ENCODE peak calls at places on chromosomes 6 and 20, in seven cellular contexts. I is caudate nucleus, Q is cardiac muscle cell, O is LHCN-M2, D is AG10803, J is GM13976, V is activated T-cell treated with anti-CD3 and anti-CD28 coated beads for 1 hour. R is an unnamed sample.

GRCh38 chr20:2114560-2114959 is 12.9 kb downstream of the STK35 start:
- DNase-seq in D (no peak), J (no peak), Q (no peak), V (no peak), O (no peak), I (no peak), R (no peak)

GRCh38 chr6:157385482-157385881 is 4.5 kb downstream of the ZDHHC14 start:
- DNase-seq in D (no peak), O (no peak), Q (no peak), J (no peak), V (no peak), I (no peak), R (no peak)

GRCh38 chr6:18101271-18101670 is 21.2 kb downstream of the NHLRC1 start:
- DNase-seq in O (peak; percentile 46), I (no peak), D (peak; percentile 35), Q (no peak), V (no peak), J (no peak), R (peak; percentile 26)

GRCh38 chr20:25057234-25058050 is 497 bp downstream of the ACSS1 start:
- DNase-seq in I (peak; percentile 58), J (peak; percentile 80), O (no peak), D (peak; percentile 51), V (peak; percentile 59), Q (peak; percentile 55), R (peak; percentile 63)

GRCh38 chr6:148328876-148329567 is 13.6 kb upstream of the SASH1 start:
- DNase-seq in V (no peak), Q (no peak), D (no peak), I (no peak), O (no peak), J (no peak), R (no peak)

GRCh38 chr6:168301648-168302398 is 17.8 kb downstream of the DACT2 start:
- DNase-seq in D (no peak), O (no peak), Q (no peak), V (no peak), I (no peak), J (no peak), R (no peak)

GRCh38 chr20:46308258-46309157 is at the start of gene CDH22:
- DNase-seq in Q (peak; percentile 52), I (peak; percentile 48), D (peak; percentile 22), J (peak; percentile 76), O (peak; percentile 11), V (no peak), R (peak; percentile 68)

GRCh38 chr20:44648068-44648467 is 3.4 kb downstream of the ADA start:
- DNase-seq in Q (no peak), V (no peak), I (no peak), O (no peak), J (no peak), D (no peak), R (no peak)

GRCh38 chr6:144543006-144543871 is 258.1 kb downstream of the UTRN start:
- DNase-seq in O (peak; percentile 97), I (no peak), Q (peak; percentile 18), V (no peak), J (no peak), D (peak; percentile 65), R (peak; percentile 62)

GRCh38 chr6:20092071-20092566 is 120.2 kb downstream of the MBOAT1 start:
- DNase-seq in D (peak; percentile 58), J (no peak), V (no peak), Q (peak; percentile 64), O (peak; percentile 54), I (no peak), R (peak; percentile 43)

GRCh38 chr6:26104457-26105108 is 17.4 kb downstream of the HFE start:
- DNase-seq in Q (no peak), I (no peak), O (no peak), D (no peak), V (no peak), J (no peak), R (no peak)

GRCh38 chr6:51213806-51214205 is 395.1 kb downstream of the TFAP2B start:
- DNase-seq in V (no peak), I (no peak), D (no peak), Q (no peak), J (no peak), O (no peak), R (no peak)

GRCh38 chr20:11387189-11387754 is 530.4 kb upstream of the BTBD3 start:
- DNase-seq in V (no peak), I (no peak), Q (peak; percentile 57), D (peak; percentile 76), J (no peak), O (peak; percentile 88), R (peak; percentile 48)

GRCh38 chr6:141484726-141485125 is 648.0 kb upstream of the GJE1 start:
- DNase-seq in O (peak; percentile 45), I (no peak), J (no peak), Q (peak; percentile 21), V (no peak), D (peak; percentile 9), R (no peak)

GRCh38 chr6:63671098-63671754 is 35.6 kb downstream of the PHF3 start:
- DNase-seq in J (no peak), D (no peak), O (no peak), Q (no peak), V (no peak), I (no peak), R (no peak)

GRCh38 chr20:19129976-19130612 is 82.3 kb upstream of the SLC24A3 start:
- DNase-seq in D (no peak), J (no peak), I (no peak), V (no peak), O (no peak), Q (no peak), R (no peak)

GRCh38 chr20:53502820-53503219 is 90.8 kb downstream of the ZNF217 start:
- DNase-seq in O (no peak), I (no peak), Q (no peak), D (no peak), J (no peak), V (no peak), R (no peak)

GRCh38 chr6:146890172-146890571 is 291.4 kb downstream of the ADGB start:
- DNase-seq in Q (no peak), O (no peak), D (no peak), J (no peak), I (no peak), V (no peak), R (no peak)

GRCh38 chr6:44642870-44643522 is 255.5 kb downstream of the CDC5L start:
- DNase-seq in Q (no peak), O (no peak), I (no peak), J (no peak), V (no peak), D (peak; percentile 48), R (no peak)

GRCh38 chr6:162560891-162561290 is 166.7 kb downstream of the PRKN start:
- DNase-seq in Q (no peak), I (no peak), O (no peak), D (no peak), J (no peak), V (no peak), R (no peak)

GRCh38 chr6:15513131-15513771 is 149.6 kb downstream of the DTNBP1 start:
- DNase-seq in Q (no peak), J (no peak), V (no peak), I (no peak), O (no peak), D (no peak), R (no peak)

GRCh38 chr20:32463642-32464400 is 105.7 kb downstream of the ASXL1 start:
- DNase-seq in I (peak; percentile 89), J (no peak), D (no peak), Q (no peak), O (no peak), V (no peak), R (no peak)

GRCh38 chr20:33910529-33911327 is 83.0 kb upstream of the RALY start:
- DNase-seq in I (no peak), J (no peak), O (no peak), Q (no peak), D (no peak), V (no peak), R (no peak)

GRCh38 chr6:30037182-30037788 is 23.8 kb upstream of the POLR1H start:
- DNase-seq in J (peak; percentile 39), O (peak; percentile 25), D (peak; percentile 33), I (no peak), V (no peak), Q (peak; percentile 60), R (peak; percentile 33)

GRCh38 chr6:1247058-1247457 is 64.8 kb upstream of the FOXQ1 start:
- DNase-seq in I (no peak), D (no peak), O (no peak), J (no peak), V (no peak), Q (no peak), R (no peak)

GRCh38 chr6:124795879-124796838 is 166.1 kb upstream of the RNF217 start:
- DNase-seq in O (peak; percentile 36), I (peak; percentile 5), V (no peak), D (no peak), Q (peak; percentile 18), J (no peak), R (peak; percentile 12)

GRCh38 chr6:11432713-11433450 is 104.7 kb upstream of the TMEM170B start:
- DNase-seq in O (peak; percentile 81), I (no peak), J (no peak), Q (no peak), D (peak; percentile 90), V (no peak), R (peak; percentile 63)

GRCh38 chr6:5084787-5085637 is at the start of gene PPP1R3G:
- DNase-seq in I (no peak), V (no peak), D (peak; percentile 68), Q (peak; percentile 75), O (peak; percentile 30), J (peak; percentile 76), R (peak; percentile 47)

GRCh38 chr6:107849325-107849724 is 25.2 kb upstream of the SCML4 start:
- DNase-seq in I (no peak), O (no peak), J (no peak), Q (no peak), D (no peak), V (no peak), R (no peak)

R was measured in AG08395.